ENCODE peak calls at places on chromosome 9, in six cellular contexts. One of them, this sample, is unnamed.
A peak's percentile ranks its signal among the peaks of the same experiment; 100 is the strongest.

GRCh38 chr9:109771796-109772525 is 8.0 kb upstream of the PALM2AKAP2 start:
- DNase-seq in IMR-90: peak; percentile 64
- DNase-seq in lower lobe of right lung: no peak
- DNase-seq in tibial artery: no peak
- DNase-seq in astrocyte of the spinal cord: peak; percentile 52
- DNase-seq in WERI-Rb-1: no peak
- DNase-seq in this sample: no peak

GRCh38 chr9:72362118-72362531 is 2.9 kb downstream of the ZFAND5 start:
- DNase-seq in IMR-90: peak; percentile 53
- DNase-seq in lower lobe of right lung: no peak
- DNase-seq in tibial artery: no peak
- DNase-seq in astrocyte of the spinal cord: peak; percentile 30
- DNase-seq in WERI-Rb-1: no peak
- DNase-seq in this sample: no peak

GRCh38 chr9:73179594-73179993 is 27.9 kb downstream of the ANXA1 start:
- DNase-seq in IMR-90: peak; percentile 16
- DNase-seq in lower lobe of right lung: no peak
- DNase-seq in tibial artery: no peak
- DNase-seq in astrocyte of the spinal cord: peak; percentile 54
- DNase-seq in WERI-Rb-1: no peak
- DNase-seq in this sample: no peak

GRCh38 chr9:105206821-105207699 is 37.4 kb upstream of the SLC44A1 start:
- DNase-seq in IMR-90: peak; percentile 50
- DNase-seq in lower lobe of right lung: no peak
- DNase-seq in tibial artery: peak; percentile 40
- DNase-seq in astrocyte of the spinal cord: no peak
- DNase-seq in WERI-Rb-1: no peak
- DNase-seq in this sample: no peak

GRCh38 chr9:74861773-74862172 is 25.9 kb downstream of the TRPM6 start:
- DNase-seq in IMR-90: no peak
- DNase-seq in lower lobe of right lung: no peak
- DNase-seq in tibial artery: no peak
- DNase-seq in astrocyte of the spinal cord: no peak
- DNase-seq in WERI-Rb-1: no peak
- DNase-seq in this sample: no peak

GRCh38 chr9:17402309-17402708 is 176.6 kb upstream of the SH3GL2 start:
- DNase-seq in IMR-90: peak; percentile 34
- DNase-seq in lower lobe of right lung: no peak
- DNase-seq in tibial artery: no peak
- DNase-seq in astrocyte of the spinal cord: peak; percentile 25
- DNase-seq in WERI-Rb-1: no peak
- DNase-seq in this sample: no peak

GRCh38 chr9:34405719-34406118 is 29.0 kb upstream of the MYORG start:
- DNase-seq in IMR-90: peak; percentile 71
- DNase-seq in lower lobe of right lung: no peak
- DNase-seq in tibial artery: no peak
- DNase-seq in astrocyte of the spinal cord: peak; percentile 71
- DNase-seq in WERI-Rb-1: no peak
- DNase-seq in this sample: peak; percentile 29

GRCh38 chr9:116208417-116209232 is 55.0 kb downstream of the PAPPA start:
- DNase-seq in IMR-90: peak; percentile 76
- DNase-seq in lower lobe of right lung: no peak
- DNase-seq in tibial artery: no peak
- DNase-seq in astrocyte of the spinal cord: peak; percentile 56
- DNase-seq in WERI-Rb-1: peak; percentile 51
- DNase-seq in this sample: peak; percentile 49

GRCh38 chr9:27359763-27360162 is 62.8 kb upstream of the EQTN start:
- DNase-seq in IMR-90: no peak
- DNase-seq in lower lobe of right lung: no peak
- DNase-seq in tibial artery: no peak
- DNase-seq in astrocyte of the spinal cord: no peak
- DNase-seq in WERI-Rb-1: no peak
- DNase-seq in this sample: no peak

GRCh38 chr9:18493361-18494015 is 19.5 kb downstream of the ADAMTSL1 start:
- DNase-seq in IMR-90: peak; percentile 45
- DNase-seq in lower lobe of right lung: no peak
- DNase-seq in tibial artery: no peak
- DNase-seq in astrocyte of the spinal cord: peak; percentile 41
- DNase-seq in WERI-Rb-1: no peak
- DNase-seq in this sample: no peak

GRCh38 chr9:18490591-18491370 is 16.8 kb downstream of the ADAMTSL1 start:
- DNase-seq in IMR-90: peak; percentile 99
- DNase-seq in lower lobe of right lung: no peak
- DNase-seq in tibial artery: peak; percentile 42
- DNase-seq in astrocyte of the spinal cord: peak; percentile 99
- DNase-seq in WERI-Rb-1: no peak
- DNase-seq in this sample: peak; percentile 98

GRCh38 chr9:18495065-18495464 is 21.1 kb downstream of the ADAMTSL1 start:
- DNase-seq in IMR-90: no peak
- DNase-seq in lower lobe of right lung: no peak
- DNase-seq in tibial artery: no peak
- DNase-seq in astrocyte of the spinal cord: no peak
- DNase-seq in WERI-Rb-1: no peak
- DNase-seq in this sample: no peak

GRCh38 chr9:18489861-18490260 is 15.9 kb downstream of the ADAMTSL1 start:
- DNase-seq in IMR-90: peak; percentile 75
- DNase-seq in lower lobe of right lung: no peak
- DNase-seq in tibial artery: no peak
- DNase-seq in astrocyte of the spinal cord: peak; percentile 74
- DNase-seq in WERI-Rb-1: no peak
- DNase-seq in this sample: no peak

DNA sequence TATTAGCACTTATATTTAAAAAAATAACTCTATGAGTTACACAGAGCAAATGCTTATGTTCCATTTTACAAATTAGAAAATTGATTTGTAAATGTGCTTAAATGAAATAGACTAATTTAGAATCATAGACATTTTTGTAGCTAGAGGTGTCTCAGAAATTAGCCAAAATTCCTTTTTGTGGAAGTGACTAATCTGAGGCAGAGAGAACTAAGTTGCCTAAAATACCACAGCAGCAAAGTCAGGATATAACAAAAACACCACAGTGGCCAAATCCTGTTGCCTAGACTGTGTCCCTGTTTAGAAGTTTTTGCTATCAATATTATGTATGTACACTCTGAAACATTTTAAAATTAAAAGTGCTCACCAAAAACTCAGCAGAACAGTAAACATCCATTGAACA is 18.7 kb downstream of the ADAMTSL1 start:
- DNase-seq in IMR-90: no peak
- DNase-seq in lower lobe of right lung: no peak
- DNase-seq in tibial artery: no peak
- DNase-seq in astrocyte of the spinal cord: peak; percentile 46
- DNase-seq in WERI-Rb-1: no peak
- DNase-seq in this sample: no peak
- H3K4me3 ChIP-seq in IMR-90: no peak overlapping the region
- H3K4me3 ChIP-seq in lower lobe of right lung: no peak overlapping the region
- H3K4me3 ChIP-seq in tibial artery: no peak overlapping the region
- H3K4me3 ChIP-seq in astrocyte of the spinal cord: no peak overlapping the region
- H3K4me3 ChIP-seq in WERI-Rb-1: no peak overlapping the region
- H3K4me3 ChIP-seq in this sample: no peak overlapping the region

GRCh38 chr9:3477236-3477834 is 48.5 kb downstream of the RFX3 start:
- DNase-seq in IMR-90: no peak
- DNase-seq in lower lobe of right lung: no peak
- DNase-seq in tibial artery: no peak
- DNase-seq in astrocyte of the spinal cord: no peak
- DNase-seq in WERI-Rb-1: no peak
- DNase-seq in this sample: no peak

GRCh38 chr9:3474821-3475220 is 51.0 kb downstream of the RFX3 start:
- DNase-seq in IMR-90: no peak
- DNase-seq in lower lobe of right lung: no peak
- DNase-seq in tibial artery: no peak
- DNase-seq in astrocyte of the spinal cord: no peak
- DNase-seq in WERI-Rb-1: no peak
- DNase-seq in this sample: no peak

GRCh38 chr9:3478549-3478953 is 47.2 kb downstream of the RFX3 start:
- DNase-seq in IMR-90: no peak
- DNase-seq in lower lobe of right lung: no peak
- DNase-seq in tibial artery: no peak
- DNase-seq in astrocyte of the spinal cord: no peak
- DNase-seq in WERI-Rb-1: no peak
- DNase-seq in this sample: no peak

GRCh38 chr9:3473402-3473801 is 52.4 kb downstream of the RFX3 start:
- DNase-seq in IMR-90: no peak
- DNase-seq in lower lobe of right lung: no peak
- DNase-seq in tibial artery: no peak
- DNase-seq in astrocyte of the spinal cord: no peak
- DNase-seq in WERI-Rb-1: no peak
- DNase-seq in this sample: no peak

DNA sequence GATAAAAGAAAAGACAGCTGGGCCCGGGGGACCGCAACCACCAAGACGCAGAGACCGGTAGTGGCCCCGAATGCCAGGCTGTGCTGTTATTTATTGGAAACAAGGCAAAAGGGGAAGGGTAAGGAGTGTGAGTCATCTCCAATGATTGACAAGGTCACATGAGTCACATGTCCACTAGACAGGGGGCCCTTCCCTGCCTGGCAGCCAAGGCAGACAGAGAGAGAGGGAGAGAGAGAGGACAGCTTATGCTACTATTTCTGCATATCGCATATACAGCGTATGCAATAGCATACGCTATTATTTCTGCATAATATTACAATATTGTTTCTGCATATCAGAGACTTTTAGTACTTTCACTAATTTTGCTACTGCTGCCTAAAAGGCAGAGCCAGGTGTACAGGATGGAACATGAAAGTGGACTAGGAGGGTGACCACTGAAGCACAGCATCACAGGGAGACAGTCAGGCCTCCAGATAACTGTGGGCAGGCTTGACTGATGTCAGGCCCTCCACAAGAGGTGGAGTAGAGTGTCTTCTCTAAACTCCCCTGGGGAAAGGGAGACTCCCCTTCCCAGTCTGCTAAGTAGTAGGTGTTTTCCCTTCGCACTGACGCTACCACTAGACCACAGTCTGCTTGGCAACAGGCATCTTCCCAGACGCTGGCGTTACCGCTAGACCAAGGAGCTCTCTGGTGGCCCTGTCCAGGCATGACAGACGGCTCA is 50.3 kb downstream of the RFX3 start:
- DNase-seq in IMR-90: no peak
- DNase-seq in lower lobe of right lung: peak; percentile 43
- DNase-seq in tibial artery: no peak
- DNase-seq in astrocyte of the spinal cord: no peak
- DNase-seq in WERI-Rb-1: no peak
- DNase-seq in this sample: no peak
- TF ChIP-seq CTCF in IMR-90: no peak
- TF ChIP-seq CTCF in lower lobe of right lung: no peak
- TF ChIP-seq CTCF in tibial artery: no peak
- TF ChIP-seq CTCF in astrocyte of the spinal cord: no peak
- TF ChIP-seq CTCF in WERI-Rb-1: no peak
- TF ChIP-seq CTCF in this sample: no peak

GRCh38 chr9:19102181-19102630 is 498 bp downstream of the HAUS6 start:
- DNase-seq in IMR-90: peak; percentile 16
- DNase-seq in lower lobe of right lung: peak; percentile 59
- DNase-seq in tibial artery: no peak
- DNase-seq in astrocyte of the spinal cord: no peak
- DNase-seq in WERI-Rb-1: peak; percentile 35
- DNase-seq in this sample: no peak

GRCh38 chr9:19102631-19103345 is at the start of gene HAUS6:
- DNase-seq in IMR-90: peak; percentile 96
- DNase-seq in lower lobe of right lung: peak; percentile 98
- DNase-seq in tibial artery: peak; percentile 96
- DNase-seq in astrocyte of the spinal cord: peak; percentile 98
- DNase-seq in WERI-Rb-1: peak; percentile 96
- DNase-seq in this sample: peak; percentile 82

GRCh38 chr9:19104528-19105282 is 2.0 kb upstream of the HAUS6 start:
- DNase-seq in IMR-90: no peak
- DNase-seq in lower lobe of right lung: no peak
- DNase-seq in tibial artery: no peak
- DNase-seq in astrocyte of the spinal cord: peak; percentile 14
- DNase-seq in WERI-Rb-1: no peak
- DNase-seq in this sample: no peak

DNA sequence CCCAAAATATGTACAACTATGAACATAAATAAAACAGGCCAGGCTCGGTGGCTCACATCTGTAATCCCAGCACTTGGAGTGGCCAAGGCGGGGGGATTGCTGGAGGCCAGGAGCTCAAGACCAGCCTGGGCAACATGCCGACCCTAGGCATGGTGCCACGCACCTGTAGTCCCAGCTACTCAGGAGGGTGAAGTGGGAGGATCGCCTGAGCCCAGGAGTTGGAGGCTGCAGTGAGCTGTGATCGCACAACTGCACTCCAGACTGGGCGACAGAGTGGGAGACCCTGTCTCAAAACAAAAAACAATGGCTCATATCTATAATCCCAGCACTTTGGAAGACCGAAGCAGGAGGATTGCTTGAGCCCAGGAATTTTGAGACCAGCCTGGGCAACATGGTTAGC is 1.5 kb downstream of the HAUS6 start:
- DNase-seq in IMR-90: no peak
- DNase-seq in lower lobe of right lung: no peak
- DNase-seq in tibial artery: no peak
- DNase-seq in astrocyte of the spinal cord: no peak
- DNase-seq in WERI-Rb-1: no peak
- DNase-seq in this sample: no peak
- H3K4me3 ChIP-seq in IMR-90: no peak overlapping the region
- H3K4me3 ChIP-seq in lower lobe of right lung: no peak overlapping the region
- H3K4me3 ChIP-seq in tibial artery: peak overlapping the region; percentile 73
- H3K4me3 ChIP-seq in astrocyte of the spinal cord: no peak overlapping the region
- H3K4me3 ChIP-seq in WERI-Rb-1: no peak overlapping the region
- H3K4me3 ChIP-seq in this sample: no peak overlapping the region

GRCh38 chr9:4225291-4226119 is 74.4 kb downstream of the GLIS3 start:
- DNase-seq in IMR-90: peak; percentile 95
- DNase-seq in lower lobe of right lung: no peak
- DNase-seq in tibial artery: no peak
- DNase-seq in astrocyte of the spinal cord: peak; percentile 97
- DNase-seq in WERI-Rb-1: no peak
- DNase-seq in this sample: peak; percentile 88
- TF ChIP-seq CTCF in IMR-90: peak; percentile 40
- TF ChIP-seq CTCF in lower lobe of right lung: peak; percentile 7
- TF ChIP-seq CTCF in tibial artery: no peak
- TF ChIP-seq CTCF in astrocyte of the spinal cord: peak; percentile 32
- TF ChIP-seq CTCF in WERI-Rb-1: peak; percentile 2
- TF ChIP-seq CTCF in this sample: peak; percentile 14

GRCh38 chr9:101445353-101446029 is 9.9 kb upstream of the ALDOB start:
- DNase-seq in IMR-90: peak; percentile 25
- DNase-seq in lower lobe of right lung: no peak
- DNase-seq in tibial artery: no peak
- DNase-seq in astrocyte of the spinal cord: peak; percentile 20
- DNase-seq in WERI-Rb-1: no peak
- DNase-seq in this sample: no peak

GRCh38 chr9:101449071-101449721 is 13.6 kb upstream of the ALDOB start:
- DNase-seq in IMR-90: peak; percentile 54
- DNase-seq in lower lobe of right lung: peak; percentile 81
- DNase-seq in tibial artery: peak; percentile 34
- DNase-seq in astrocyte of the spinal cord: peak; percentile 70
- DNase-seq in WERI-Rb-1: peak; percentile 97
- DNase-seq in this sample: no peak

GRCh38 chr9:101451498-101451897 is 15.9 kb upstream of the ALDOB start:
- DNase-seq in IMR-90: no peak
- DNase-seq in lower lobe of right lung: no peak
- DNase-seq in tibial artery: no peak
- DNase-seq in astrocyte of the spinal cord: no peak
- DNase-seq in WERI-Rb-1: no peak
- DNase-seq in this sample: no peak

GRCh38 chr9:101446732-101447131 is 11.2 kb upstream of the ALDOB start:
- DNase-seq in IMR-90: no peak
- DNase-seq in lower lobe of right lung: no peak
- DNase-seq in tibial artery: no peak
- DNase-seq in astrocyte of the spinal cord: no peak
- DNase-seq in WERI-Rb-1: no peak
- DNase-seq in this sample: no peak

GRCh38 chr9:101448680-101449070 is 13.1 kb upstream of the ALDOB start:
- DNase-seq in IMR-90: no peak
- DNase-seq in lower lobe of right lung: no peak
- DNase-seq in tibial artery: no peak
- DNase-seq in astrocyte of the spinal cord: no peak
- DNase-seq in WERI-Rb-1: no peak
- DNase-seq in this sample: no peak
- H3K4me3 ChIP-seq in IMR-90: no peak overlapping the region
- H3K4me3 ChIP-seq in lower lobe of right lung: peak overlapping the region; percentile 62
- H3K4me3 ChIP-seq in tibial artery: peak overlapping the region; percentile 59
- H3K4me3 ChIP-seq in astrocyte of the spinal cord: no peak overlapping the region
- H3K4me3 ChIP-seq in WERI-Rb-1: peak overlapping the region; percentile 78
- H3K4me3 ChIP-seq in this sample: no peak overlapping the region

GRCh38 chr9:107712390-107712789 is 222.8 kb upstream of the KLF4 start:
- DNase-seq in IMR-90: peak; percentile 76
- DNase-seq in lower lobe of right lung: no peak
- DNase-seq in tibial artery: no peak
- DNase-seq in astrocyte of the spinal cord: peak; percentile 69
- DNase-seq in WERI-Rb-1: no peak
- DNase-seq in this sample: no peak
- TF ChIP-seq CTCF in IMR-90: no peak
- TF ChIP-seq CTCF in lower lobe of right lung: no peak
- TF ChIP-seq CTCF in tibial artery: no peak
- TF ChIP-seq CTCF in astrocyte of the spinal cord: no peak
- TF ChIP-seq CTCF in WERI-Rb-1: no peak
- TF ChIP-seq CTCF in this sample: no peak